ENCODE peak calls at places on chromosomes 7 and 10, in five cellular contexts. J, R, K, Z and U are unnamed samples.
A peak's percentile ranks its signal among the peaks of the same experiment; 100 is the strongest.

GRCh38 chr7:93327006-93327633 is 95.0 kb downstream of the VPS50 start:
- DNase-seq in J (peak; percentile 17), R (peak; percentile 83), K (no peak), Z (peak; percentile 15), U (no peak)

GRCh38 chr7:142785841-142786250 is 15.1 kb downstream of the PRSS2 start:
- DNase-seq in J (no peak), R (no peak), K (no peak), Z (no peak), U (no peak)

GRCh38 chr7:135930565-135931423 is 46.4 kb downstream of the MTPN start:
- DNase-seq in J (no peak), R (peak; percentile 72), K (no peak), Z (no peak), U (no peak)

GRCh38 chr10:99461230-99461629 is 30.8 kb upstream of the GOT1 start:
- DNase-seq in J (no peak), R (peak; percentile 65), K (no peak), Z (no peak), U (no peak)

GRCh38 chr7:26143298-26144044 is 8.5 kb upstream of the NFE2L3 start:
- DNase-seq in J (no peak), R (no peak), K (no peak), Z (no peak), U (no peak)

GRCh38 chr7:34748244-34749039 is 90.4 kb downstream of the NPSR1 start:
- DNase-seq in J (no peak), R (peak; percentile 64), K (no peak), Z (peak; percentile 93), U (no peak)

GRCh38 chr10:9814285-9814866 is 1203.3 kb upstream of the CELF2 start:
- DNase-seq in J (no peak), R (peak; percentile 71), K (no peak), Z (no peak), U (no peak)

GRCh38 chr10:43221419-43222293 is 45.2 kb downstream of the RASGEF1A start:
- DNase-seq in J (peak; percentile 28), R (no peak), K (no peak), Z (no peak), U (no peak)

GRCh38 chr10:101672536-101672935 is 22.4 kb downstream of the FBXW4 start:
- DNase-seq in J (no peak), R (no peak), K (no peak), Z (no peak), U (no peak)

GRCh38 chr10:110380255-110380654 is 75.5 kb upstream of the SMNDC1 start:
- DNase-seq in J (no peak), R (no peak), K (no peak), Z (no peak), U (no peak)

GRCh38 chr7:77993823-77994222 is 195.2 kb downstream of the PHTF2 start:
- DNase-seq in J (no peak), R (no peak), K (no peak), Z (no peak), U (no peak)

GRCh38 chr10:74047871-74048270 is 50.0 kb downstream of the VCL start:
- DNase-seq in J (peak; percentile 89), R (no peak), K (no peak), Z (no peak), U (no peak)

GRCh38 chr10:124394583-124394982 is 24.1 kb downstream of the OAT start:
- DNase-seq in J (no peak), R (no peak), K (no peak), Z (no peak), U (no peak)

DNA sequence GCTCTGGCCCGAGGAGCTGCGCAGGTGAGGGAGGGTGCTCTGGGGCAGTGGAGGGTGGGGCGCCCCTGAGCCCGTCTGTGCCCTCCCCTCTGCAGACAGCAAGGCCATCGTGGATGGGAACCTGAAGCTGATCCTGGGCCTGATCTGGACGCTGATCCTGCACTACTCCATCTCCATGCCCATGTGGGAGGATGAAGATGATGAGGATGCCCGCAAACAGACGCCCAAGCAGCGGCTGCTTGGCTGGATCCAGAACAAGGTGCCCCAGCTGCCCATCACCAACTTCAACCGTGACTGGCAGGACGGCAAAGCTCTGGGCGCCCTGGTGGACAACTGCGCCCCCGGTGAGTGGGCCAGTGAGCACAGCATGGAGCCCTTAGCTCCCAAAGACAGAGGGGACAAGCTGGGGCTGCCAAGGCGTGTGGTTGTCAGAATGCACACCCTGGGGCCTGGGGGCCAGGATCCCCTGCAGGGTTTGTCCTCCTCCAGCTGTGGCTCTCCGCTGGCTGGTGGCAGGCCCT is 5.1 kb downstream of the FLNC start:
- DNase-seq in J (no peak), R (no peak), K (no peak), Z (no peak), U (no peak)
- TF ChIP-seq CTCF in J (no peak), R (no peak), K (no peak), Z (no peak), U (no peak)

GRCh38 chr10:78764436-78764835 is 304.3 kb upstream of the ZMIZ1 start:
- DNase-seq in J (no peak), R (no peak), K (no peak), Z (no peak), U (no peak)
- TF ChIP-seq CTCF in J (no peak), R (no peak), K (no peak), Z (no peak), U (no peak)

GRCh38 chr10:22978287-22978686 is 50.4 kb downstream of the ARMC3 start:
- DNase-seq in J (no peak), R (no peak), K (no peak), Z (no peak), U (no peak)
- TF ChIP-seq CTCF in J (no peak), R (no peak), K (no peak), Z (no peak), U (no peak)

DNA sequence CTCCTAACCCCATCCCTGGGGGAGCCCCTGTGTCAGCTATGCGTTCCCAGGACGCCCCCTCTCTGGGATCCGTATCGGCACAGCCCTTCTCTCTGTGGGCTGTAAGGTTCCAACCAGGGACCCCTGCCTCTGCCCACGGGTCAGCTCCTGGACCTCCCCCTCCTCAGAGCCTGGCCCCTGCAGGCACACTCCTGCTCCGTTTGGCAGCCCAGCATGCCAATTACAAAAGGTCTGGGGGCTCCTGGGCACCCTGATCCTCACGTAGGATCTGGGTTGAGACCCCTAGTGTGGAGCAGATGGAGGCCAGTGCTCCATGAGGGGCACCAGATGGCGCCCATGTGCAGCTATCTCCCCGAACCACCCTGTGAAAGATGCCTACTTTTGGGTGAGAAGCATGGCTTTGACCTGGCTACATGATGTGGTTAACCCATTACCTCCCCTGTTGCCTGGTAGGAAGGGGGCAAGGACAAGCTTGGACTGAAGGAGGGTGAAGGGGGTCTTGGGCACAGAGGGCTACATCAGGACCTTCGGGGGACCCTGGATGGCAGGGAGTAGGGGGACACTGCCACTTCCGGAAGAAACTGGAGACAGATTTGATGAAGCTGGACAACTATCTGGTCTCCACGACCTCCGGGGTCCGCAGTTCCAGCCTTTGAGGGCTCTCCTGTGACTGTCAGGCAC is 9.0 kb downstream of the TACR2 start:
- DNase-seq in J (peak; percentile 71), R (no peak), K (peak; percentile 60), Z (no peak), U (no peak)
- TF ChIP-seq CTCF in J (peak; percentile 69), R (peak; percentile 61), K (peak; percentile 34), Z (peak; percentile 62), U (no peak)

GRCh38 chr7:110454713-110455112 is 636.2 kb upstream of the LRRN3 start:
- DNase-seq in J (no peak), R (no peak), K (no peak), Z (no peak), U (no peak)
- TF ChIP-seq CTCF in J (no peak), R (no peak), K (no peak), Z (no peak), U (no peak)

GRCh38 chr7:11210374-11210773 is 236.7 kb downstream of the PHF14 start:
- DNase-seq in J (no peak), R (no peak), K (no peak), Z (no peak), U (no peak)

GRCh38 chr7:11206131-11206921 is 232.7 kb downstream of the PHF14 start:
- DNase-seq in J (no peak), R (no peak), K (no peak), Z (no peak), U (no peak)

GRCh38 chr7:11203688-11204087 is 230.0 kb downstream of the PHF14 start:
- DNase-seq in J (no peak), R (no peak), K (no peak), Z (no peak), U (no peak)

GRCh38 chr7:11203224-11203623 is 229.6 kb downstream of the PHF14 start:
- DNase-seq in J (no peak), R (no peak), K (no peak), Z (no peak), U (no peak)

DNA sequence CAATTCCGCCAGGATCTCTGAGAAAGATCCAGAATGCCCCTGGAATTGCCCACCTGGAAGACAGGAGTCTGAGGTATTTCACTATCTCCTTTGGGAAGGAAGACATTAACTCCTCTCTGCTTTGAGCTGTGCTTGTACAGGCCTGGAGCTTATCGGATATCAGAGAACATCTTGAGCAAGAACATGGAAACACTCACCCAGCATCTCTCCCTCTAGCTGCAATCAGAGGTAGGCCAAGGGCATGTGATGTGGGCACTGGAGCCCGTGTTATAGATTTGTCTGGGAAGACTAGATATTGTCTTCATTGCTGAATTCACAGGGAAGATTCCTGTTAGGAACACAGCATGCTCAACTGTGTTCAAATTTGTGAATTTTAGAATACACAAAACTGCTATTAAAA is 233.9 kb downstream of the PHF14 start:
- DNase-seq in J (no peak), R (no peak), K (no peak), Z (no peak), U (no peak)
- TF ChIP-seq CTCF in J (no peak), R (peak; percentile 41), K (no peak), Z (peak; percentile 25), U (no peak)

GRCh38 chr10:51048792-51049191 is 25.5 kb upstream of the PRKG1 start:
- DNase-seq in J (no peak), R (no peak), K (no peak), Z (no peak), U (no peak)

GRCh38 chr10:51046668-51047067 is 27.6 kb upstream of the PRKG1 start:
- DNase-seq in J (no peak), R (no peak), K (no peak), Z (no peak), U (no peak)

GRCh38 chr10:51052152-51052551 is 22.1 kb upstream of the PRKG1 start:
- DNase-seq in J (no peak), R (no peak), K (no peak), Z (no peak), U (no peak)

DNA sequence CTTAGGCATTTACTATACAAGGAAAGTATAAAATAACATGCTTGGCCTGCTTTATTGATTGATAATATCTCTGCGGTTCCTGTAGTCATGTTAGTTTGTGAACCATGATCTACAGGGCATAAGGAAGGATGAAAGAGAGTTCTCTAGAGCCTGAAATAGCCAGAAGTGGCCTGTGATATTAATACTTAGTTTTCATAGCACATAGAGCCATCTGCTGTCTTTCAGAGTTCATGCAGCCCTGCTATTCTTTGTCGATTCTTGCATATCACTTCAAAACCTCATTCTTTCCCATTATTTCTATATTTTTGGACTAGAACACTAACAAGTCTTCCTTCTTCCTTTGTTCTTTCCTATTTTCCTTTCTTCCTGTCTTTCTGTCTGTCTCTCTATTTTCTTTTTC is 26.4 kb upstream of the PRKG1 start:
- DNase-seq in J (no peak), R (no peak), K (no peak), Z (no peak), U (no peak)
- TF ChIP-seq CTCF in J (no peak), R (peak; percentile 26), K (no peak), Z (peak; percentile 6), U (no peak)